ENCODE peak calls at places on chromosomes 6 and 20, in eight cellular contexts. L is OCI-M1; R is KBM-7; S is T-helper 2 cell; W is anterior cingulate cortex; V is stimulated activated CD4-positive, alpha-beta T cell treated with anti-CD3 and anti-CD28 coated beads, Interleukin-15, amount 100 ng/mL, for 1 hour; P is activated CD4-positive, alpha-beta T cell treated with anti-CD3 and anti-CD28 coated beads, Interleukin-2, amount 10 ng/mL, durations not matched to agents 7 days and 5 days; K is A549. F is an unnamed sample.

GRCh38 chr6:579339-579738 is 77.6 kb downstream of the HUS1B start:
- DNase-seq in L (peak; percentile 48), K (peak; percentile 26), P (no peak), W (no peak), V (no peak), R (peak; percentile 19), S (no peak), F (no peak)

GRCh38 chr6:53906842-53907241 is 112.0 kb downstream of the LRRC1 start:
- DNase-seq in S (no peak), V (no peak), K (no peak), W (no peak), P (no peak), R (no peak), L (peak; percentile 32), F (no peak)

GRCh38 chr6:157135691-157136090 is 187.6 kb downstream of the TMEM242 start:
- DNase-seq in K (no peak), V (no peak), P (no peak), W (no peak), R (no peak), L (no peak), S (no peak), F (no peak)

GRCh38 chr6:22444335-22444734 is 125.0 kb upstream of the HDGFL1 start:
- DNase-seq in W (no peak), V (no peak), P (no peak), R (no peak), L (no peak), S (no peak), K (no peak), F (no peak)

GRCh38 chr6:28758046-28758817 is 165.6 kb downstream of the TRIM27 start:
- DNase-seq in K (peak; percentile 88), V (no peak), R (no peak), L (peak; percentile 97), W (no peak), P (no peak), S (no peak), F (no peak)

GRCh38 chr20:4973330-4974097 is 27.8 kb downstream of the SLC23A2 start:
- DNase-seq in S (no peak), W (no peak), L (peak; percentile 93), V (no peak), P (peak; percentile 68), R (peak; percentile 75), K (peak; percentile 79), F (no peak)

GRCh38 chr6:117165921-117166499 is 99.3 kb upstream of the VGLL2 start:
- DNase-seq in L (peak; percentile 14), P (no peak), K (no peak), V (no peak), S (no peak), W (no peak), R (no peak), F (no peak)

GRCh38 chr6:36848658-36849441 is 9.6 kb upstream of the CPNE5 start:
- DNase-seq in L (peak; percentile 96), K (no peak), R (no peak), W (no peak), P (no peak), V (no peak), S (no peak), F (no peak)

GRCh38 chr20:24668384-24668702 is 198.9 kb downstream of the SYNDIG1 start:
- DNase-seq in V (no peak), W (no peak), P (no peak), S (no peak), L (no peak), R (no peak), K (no peak), F (no peak)

GRCh38 chr20:5688431-5688972 is 61.7 kb upstream of the SHLD1 start:
- DNase-seq in P (no peak), W (no peak), V (no peak), R (peak; percentile 33), K (no peak), L (no peak), S (no peak), F (no peak)

GRCh38 chr6:3383525-3383924 is 73.3 kb downstream of the SLC22A23 start:
- DNase-seq in V (no peak), R (no peak), P (no peak), W (no peak), S (no peak), L (peak; percentile 90), K (peak; percentile 24), F (no peak)

GRCh38 chr6:35092362-35093117 is 48.6 kb downstream of the TCP11 start:
- DNase-seq in K (no peak), R (no peak), S (no peak), V (no peak), W (no peak), L (no peak), P (no peak), F (no peak)

GRCh38 chr6:130796313-130796905 is 30.8 kb upstream of the SMLR1 start:
- DNase-seq in R (no peak), P (no peak), L (no peak), S (no peak), W (no peak), K (peak; percentile 9), V (no peak), F (no peak)

GRCh38 chr20:2816583-2817340 is 598 bp downstream of the TMEM239 start:
- DNase-seq in W (no peak), L (no peak), R (peak; percentile 52), V (no peak), S (no peak), K (no peak), P (no peak), F (no peak)

GRCh38 chr20:43731927-43732326 is 5.1 kb upstream of the GTSF1L start:
- DNase-seq in W (no peak), L (no peak), R (no peak), K (no peak), S (no peak), P (no peak), V (no peak), F (no peak)

GRCh38 chr6:154548130-154548830 is 37.8 kb upstream of the CNKSR3 start:
- DNase-seq in V (no peak), P (no peak), K (no peak), L (no peak), R (no peak), S (no peak), W (no peak), F (no peak)

GRCh38 chr6:2589171-2589661 is 161.5 kb downstream of the MYLK4 start:
- DNase-seq in P (no peak), K (no peak), W (no peak), R (no peak), S (no peak), V (no peak), L (no peak), F (no peak)

GRCh38 chr6:87756858-87757257 is 54.8 kb upstream of the AKIRIN2 start:
- DNase-seq in W (no peak), L (peak; percentile 95), R (peak; percentile 96), K (peak; percentile 9), S (no peak), P (peak; percentile 16), V (no peak), F (no peak)